ENCODE peak calls at places on chromosomes 13 and 19, in nine cellular contexts. P is stomach; Q is A549; U is NK-92 treated with Interleukin-12 subunit alpha and Interleukin-12 subunit beta, amount 100 ng/mL, for 24 hours; V is KBM-7; L is stimulated activated CD4-positive, alpha-beta T cell treated with anti-CD3 and anti-CD28 coated beads, Interleukin-2, amount 100 ng/mL, for 48 hours; J is RWPE1; B is neuronal stem cell; F is AG04450. Z is an unnamed sample.
A peak's percentile ranks its signal among the peaks of the same experiment; 100 is the strongest.

GRCh38 chr13:52925775-52926285 is 77.4 kb upstream of the PCDH8 start:
- DNase-seq in V (no peak), J (peak; percentile 86), F (no peak), U (no peak), Q (no peak), B (no peak), L (no peak), P (no peak), Z (no peak)

GRCh38 chr19:17049711-17050280 is 23.2 kb upstream of the CPAMD8 start:
- DNase-seq in U (no peak), Q (peak; percentile 16), P (no peak), J (peak; percentile 80), B (no peak), L (no peak), V (no peak), F (peak; percentile 41), Z (no peak)

GRCh38 chr19:4454952-4455738 is 2.4 kb downstream of the UBXN6 start:
- DNase-seq in V (no peak), L (no peak), F (no peak), B (no peak), P (no peak), J (peak; percentile 81), U (no peak), Q (no peak), Z (peak; percentile 11)

GRCh38 chr13:100392709-100393630 is 195.6 kb downstream of the GGACT start:
- DNase-seq in P (peak; percentile 69), F (peak; percentile 98), L (peak; percentile 41), J (peak; percentile 90), V (peak; percentile 68), Q (peak; percentile 94), U (peak; percentile 71), B (peak; percentile 14), Z (peak; percentile 98)

GRCh38 chr13:42970824-42971669 is 21.0 kb downstream of the EPSTI1 start:
- DNase-seq in V (peak; percentile 47), L (peak; percentile 30), J (peak; percentile 52), B (peak; percentile 47), Q (peak; percentile 53), U (peak; percentile 3), P (peak; percentile 47), F (no peak), Z (no peak)

GRCh38 chr19:18280247-18281081 is 958 bp downstream of the JUND start:
- DNase-seq in U (peak; percentile 80), B (no peak), P (peak; percentile 84), F (no peak), J (peak; percentile 91), V (peak; percentile 66), Q (peak; percentile 76), L (peak; percentile 58), Z (no peak)

GRCh38 chr13:33105387-33106005 is 89.3 kb downstream of the KL start:
- DNase-seq in V (peak; percentile 52), U (no peak), F (no peak), P (no peak), L (no peak), J (no peak), B (no peak), Q (no peak), Z (no peak)

GRCh38 chr19:33715462-33715861 is 81.2 kb upstream of the KCTD15 start:
- DNase-seq in P (no peak), B (no peak), U (no peak), V (no peak), J (no peak), L (no peak), Q (no peak), F (no peak), Z (no peak)

GRCh38 chr19:30664358-30665058 is 292.3 kb downstream of the ZNF536 start:
- DNase-seq in Q (peak; percentile 31), B (no peak), L (no peak), V (peak; percentile 14), U (no peak), F (no peak), P (peak; percentile 58), J (no peak), Z (no peak)

GRCh38 chr13:110706570-110707378 is 858 bp upstream of the CARS2 start:
- DNase-seq in F (no peak), V (no peak), L (no peak), U (no peak), B (no peak), J (no peak), P (no peak), Q (no peak), Z (no peak)

GRCh38 chr19:1935484-1936208 is 5.3 kb upstream of the CSNK1G2 start:
- DNase-seq in P (no peak), L (no peak), F (no peak), Q (peak; percentile 72), J (no peak), B (no peak), U (no peak), V (peak; percentile 54), Z (no peak)

GRCh38 chr19:29502581-29502850 is 23.3 kb upstream of the VSTM2B start:
- DNase-seq in J (no peak), F (no peak), V (no peak), P (no peak), U (no peak), L (no peak), B (no peak), Q (no peak), Z (no peak)

GRCh38 chr19:39428309-39429112 is 7.2 kb downstream of the RPS16 start:
- DNase-seq in Q (peak; percentile 94), V (no peak), J (no peak), B (peak; percentile 72), F (peak; percentile 85), P (peak; percentile 52), L (no peak), U (no peak), Z (no peak)

GRCh38 chr13:64293923-64294322 is 2878.3 kb upstream of the PCDH20 start:
- DNase-seq in L (no peak), F (no peak), B (no peak), U (no peak), P (no peak), V (no peak), J (no peak), Q (no peak), Z (no peak)

GRCh38 chr19:294341-294818 is 3.2 kb upstream of the PLPP2 start:
- DNase-seq in B (no peak), F (no peak), P (peak; percentile 25), L (no peak), Q (no peak), V (no peak), J (no peak), U (no peak), Z (no peak)

GRCh38 chr19:44401108-44401786 is at the start of gene ZNF285:
- DNase-seq in B (peak; percentile 90), L (peak; percentile 51), P (peak; percentile 84), J (peak; percentile 92), Q (peak; percentile 99), F (peak; percentile 94), V (no peak), U (no peak), Z (peak; percentile 88)

GRCh38 chr19:14405758-14406644 is 13.1 kb downstream of the DDX39A start:
- DNase-seq in Q (peak; percentile 88), J (peak; percentile 95), P (peak; percentile 91), V (peak; percentile 89), F (no peak), B (peak; percentile 98), L (peak; percentile 91), U (peak; percentile 69), Z (no peak)

GRCh38 chr19:15265849-15266248 is 33.6 kb upstream of the EPHX3 start:
- DNase-seq in Q (no peak), L (no peak), F (peak; percentile 96), B (no peak), V (no peak), U (no peak), J (peak; percentile 62), P (peak; percentile 93), Z (peak; percentile 78)

GRCh38 chr13:88704600-88705275 is 1033.6 kb downstream of the SLITRK5 start:
- DNase-seq in B (no peak), L (no peak), J (no peak), V (no peak), U (no peak), F (no peak), Q (no peak), P (no peak), Z (no peak)

GRCh38 chr19:18523841-18524240 is 2.0 kb upstream of the ELL start:
- DNase-seq in U (no peak), F (no peak), P (no peak), B (no peak), L (no peak), J (no peak), V (no peak), Q (no peak), Z (no peak)

GRCh38 chr19:5170329-5170745 is 170.3 kb downstream of the PTPRS start:
- DNase-seq in U (peak; percentile 21), P (peak; percentile 34), B (no peak), V (peak; percentile 50), J (no peak), L (peak; percentile 62), Q (peak; percentile 37), F (no peak), Z (no peak)

GRCh38 chr13:110524484-110525254 is 36.9 kb downstream of the RAB20 start:
- DNase-seq in Q (no peak), F (no peak), L (no peak), J (peak; percentile 29), U (no peak), P (peak; percentile 62), B (no peak), V (peak; percentile 38), Z (no peak)

GRCh38 chr13:81017525-81018152 is 676.7 kb upstream of the SPRY2 start:
- DNase-seq in V (peak; percentile 50), Q (peak; percentile 37), U (no peak), P (no peak), L (no peak), J (peak; percentile 26), B (peak; percentile 23), F (no peak), Z (no peak)

GRCh38 chr13:112638157-112638750 is 50.3 kb upstream of the TUBGCP3 start:
- DNase-seq in U (no peak), V (no peak), B (no peak), J (peak; percentile 53), F (no peak), P (no peak), L (no peak), Q (no peak), Z (no peak)

GRCh38 chr13:91247768-91248167 is 99.7 kb upstream of the MIR17HG start:
- DNase-seq in U (no peak), P (no peak), V (peak; percentile 58), B (peak; percentile 6), L (no peak), J (peak; percentile 4), Q (peak; percentile 1), F (no peak), Z (no peak)

GRCh38 chr19:16373539-16373938 is 48.9 kb downstream of the KLF2 start:
- DNase-seq in F (peak; percentile 57), J (no peak), P (no peak), V (no peak), B (no peak), L (no peak), U (no peak), Q (no peak), Z (no peak)

GRCh38 chr19:18417250-18418033 is 1.8 kb upstream of the SSBP4 start:
- DNase-seq in B (peak; percentile 67), L (no peak), Q (peak; percentile 79), J (no peak), U (no peak), F (no peak), P (no peak), V (peak; percentile 90), Z (no peak)

GRCh38 chr13:29817604-29818378 is 32.6 kb downstream of the UBL3 start:
- DNase-seq in B (no peak), L (no peak), U (no peak), F (no peak), J (no peak), P (no peak), Q (no peak), V (peak; percentile 71), Z (no peak)

GRCh38 chr13:73943137-73943964 is 190.9 kb downstream of the KLF12 start:
- DNase-seq in V (no peak), B (no peak), P (no peak), J (no peak), L (no peak), U (no peak), F (no peak), Q (no peak), Z (no peak)

GRCh38 chr13:66399873-66400272 is 830.3 kb downstream of the PCDH9 start:
- DNase-seq in J (no peak), F (no peak), V (no peak), P (no peak), B (no peak), L (no peak), U (no peak), Q (no peak), Z (no peak)

GRCh38 chr19:55437410-55437809 is 5.7 kb downstream of the SHISA7 start:
- DNase-seq in L (no peak), P (peak; percentile 55), U (no peak), B (peak; percentile 78), V (peak; percentile 80), F (no peak), J (peak; percentile 78), Q (peak; percentile 87), Z (no peak)

Z was measured in GM04503.